ENCODE peak calls at places on chromosomes 3 and 15, in five cellular contexts. L is mammary epithelial cell, B is A549, V is fibroblast of lung, O is cardiac muscle cell. Q is an unnamed sample.

GRCh38 chr15:99105516-99106341 is 849 bp downstream of the SYNM start:
- DNase-seq in L (peak; percentile 75), B (peak; percentile 60), V (peak; percentile 63), O (peak; percentile 72), Q (peak; percentile 56)

GRCh38 chr15:30033763-30034162 is 49.0 kb upstream of the GOLGA8J start:
- DNase-seq in L (no peak), B (no peak), V (no peak), O (no peak), Q (no peak)

GRCh38 chr15:63917588-63918316 is 84.0 kb upstream of the HERC1 start:
- DNase-seq in L (no peak), B (no peak), V (no peak), O (no peak), Q (no peak)

GRCh38 chr3:114846252-114846651 is 300.8 kb downstream of the ZBTB20 start:
- DNase-seq in L (no peak), B (no peak), V (no peak), O (peak; percentile 8), Q (no peak)

GRCh38 chr3:157021679-157022078 is 138.3 kb downstream of the CCNL1 start:
- DNase-seq in L (no peak), B (no peak), V (no peak), O (no peak), Q (no peak)

GRCh38 chr3:51422211-51422610 is 31.1 kb downstream of the RBM15B start:
- DNase-seq in L (no peak), B (no peak), V (no peak), O (no peak), Q (no peak)

GRCh38 chr15:76994001-76994400 is 925 bp upstream of the PSTPIP1 start:
- DNase-seq in L (no peak), B (no peak), V (no peak), O (no peak), Q (peak; percentile 78)

GRCh38 chr3:185677146-185677829 is 91.2 kb downstream of the SENP2 start:
- DNase-seq in L (peak; percentile 96), B (peak; percentile 62), V (peak; percentile 85), O (peak; percentile 69), Q (no peak)

GRCh38 chr3:192501427-192501826 is 225.9 kb downstream of the FGF12 start:
- DNase-seq in L (no peak), B (no peak), V (no peak), O (no peak), Q (no peak)

GRCh38 chr3:115347737-115348136 is 200.6 kb upstream of the ZBTB20 start:
- DNase-seq in L (no peak), B (no peak), V (no peak), O (no peak), Q (no peak)

GRCh38 chr3:118772036-118773030 is 262.3 kb downstream of the IGSF11 start:
- DNase-seq in L (peak; percentile 2), B (no peak), V (peak; percentile 3), O (no peak), Q (no peak)

GRCh38 chr3:71358243-71358642 is 225.3 kb downstream of the FOXP1 start:
- DNase-seq in L (no peak), B (no peak), V (no peak), O (no peak), Q (no peak)

GRCh38 chr3:123723527-123724168 is 138.8 kb upstream of the HACD2 start:
- DNase-seq in L (peak; percentile 66), B (peak; percentile 78), V (peak; percentile 88), O (peak; percentile 86), Q (no peak)

GRCh38 chr15:62104406-62104805 is 37.6 kb downstream of the C2CD4A start:
- DNase-seq in L (no peak), B (no peak), V (no peak), O (no peak), Q (no peak)

DNA sequence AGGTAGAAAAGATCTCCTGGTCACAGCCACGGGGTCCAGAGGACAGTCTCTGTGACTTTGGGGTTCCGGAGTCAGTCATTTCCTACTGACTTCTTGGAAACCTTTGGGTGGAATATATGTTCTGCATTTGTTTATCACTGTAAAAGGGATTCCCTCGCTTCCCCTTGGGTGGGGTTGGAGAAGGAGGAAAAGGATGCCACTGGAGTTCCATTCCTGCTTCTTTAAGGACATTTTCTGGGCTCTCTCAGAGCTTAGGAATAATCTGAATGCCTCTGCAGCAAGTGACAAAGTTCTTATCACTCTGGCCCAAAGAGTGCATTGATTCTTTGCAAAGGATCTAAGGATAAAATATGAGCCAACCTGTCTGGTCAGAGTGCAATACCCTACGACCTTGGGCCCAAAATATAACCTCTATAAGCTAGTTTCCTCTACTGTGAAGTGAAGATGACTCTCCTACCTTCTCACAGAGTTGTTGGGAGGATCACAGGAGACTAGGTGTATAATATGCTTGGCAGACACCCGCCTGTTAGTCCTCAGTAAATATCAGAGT is 17.2 kb downstream of the ARHGEF3 start:
- DNase-seq in L (no peak), B (no peak), V (no peak), O (no peak), Q (no peak)
- TF ChIP-seq CTCF in L (no peak), B (no peak), V (no peak), O (no peak), Q (no peak)

GRCh38 chr15:25812845-25813244 is 50.3 kb downstream of the ATP10A start:
- DNase-seq in L (no peak), B (no peak), V (no peak), O (no peak), Q (no peak)

GRCh38 chr15:25810631-25811077 is 52.5 kb downstream of the ATP10A start:
- DNase-seq in L (no peak), B (no peak), V (no peak), O (peak; percentile 42), Q (no peak)

GRCh38 chr15:25812073-25812472 is 51.1 kb downstream of the ATP10A start:
- DNase-seq in L (no peak), B (no peak), V (no peak), O (no peak), Q (no peak)

GRCh38 chr15:25811481-25811906 is 51.6 kb downstream of the ATP10A start:
- DNase-seq in L (no peak), B (no peak), V (no peak), O (no peak), Q (no peak)

GRCh38 chr15:25810154-25810553 is 53.0 kb downstream of the ATP10A start:
- DNase-seq in L (no peak), B (no peak), V (no peak), O (no peak), Q (no peak)
- H3K4me1 ChIP-seq in L (no peaks in the 10 kb centered on the region), B (peaks cover 3% of the 10 kb centered on the region), V (no peaks in the 10 kb centered on the region), O (peaks cover 6% of the 10 kb centered on the region), Q (no peaks in the 10 kb centered on the region)

DNA sequence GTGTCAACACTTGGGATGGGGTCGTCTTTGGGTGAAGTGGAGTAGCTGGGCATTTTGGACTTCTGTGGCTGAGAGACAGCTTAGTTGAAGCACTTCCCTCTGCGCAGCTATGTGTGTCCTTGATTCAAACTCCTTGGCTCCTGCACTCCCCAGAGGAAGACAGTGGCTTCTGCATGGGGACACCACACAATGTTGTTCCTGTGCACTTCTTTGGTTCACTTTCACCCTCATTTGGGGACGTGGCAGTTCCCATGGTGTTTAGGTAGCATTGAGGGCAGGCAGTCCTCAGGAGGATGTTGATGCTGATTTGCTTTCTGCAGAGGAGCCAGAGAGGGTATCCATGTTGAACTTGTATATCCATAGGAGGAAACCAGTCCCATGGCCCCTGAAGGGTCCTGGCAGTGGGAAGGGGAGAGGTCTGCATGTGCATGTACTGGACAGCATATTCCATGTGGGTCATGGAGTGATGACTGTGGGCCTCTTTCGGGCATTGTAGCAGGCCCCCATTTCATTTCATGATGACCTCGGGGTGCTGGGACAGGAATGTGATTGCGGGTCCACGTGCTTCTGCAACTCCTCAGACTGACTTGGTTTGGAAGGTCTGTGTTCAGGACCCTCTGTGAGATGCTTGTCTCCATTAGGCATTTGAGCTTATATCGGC is 135.4 kb downstream of the SNRPN start:
- DNase-seq in L (no peak), B (no peak), V (no peak), O (no peak), Q (no peak)
- H3K9me3 ChIP-seq in L (peaks cover 56% of the 10 kb centered on the region), B (peaks cover 2% of the 10 kb centered on the region), V (peaks cover 2% of the 10 kb centered on the region), O (no peaks in the 10 kb centered on the region), Q (peaks cover 99% of the 10 kb centered on the region)

DNA sequence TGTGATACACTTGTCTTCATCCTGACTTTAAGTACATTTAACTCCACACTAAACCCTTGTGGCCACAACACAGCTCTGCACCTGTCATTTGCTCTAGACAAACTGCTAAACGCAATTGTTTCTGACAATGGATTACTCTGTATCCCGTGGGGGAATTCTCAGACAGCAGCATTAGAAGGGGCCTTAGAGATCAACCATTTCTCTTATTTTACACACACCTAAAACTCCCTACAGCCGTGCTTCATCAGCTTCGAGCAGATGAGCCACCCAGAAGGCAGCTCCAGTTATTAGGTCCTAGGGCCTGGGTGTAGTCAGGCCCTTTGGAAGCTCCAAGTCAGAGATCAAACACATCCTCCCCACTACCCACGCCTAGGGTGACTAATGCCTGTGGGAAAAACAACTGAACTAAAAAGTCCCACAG is 1.3 kb upstream of the IL12A start:
- DNase-seq in L (peak; percentile 74), B (no peak), V (no peak), O (peak; percentile 11), Q (no peak)
- TF ChIP-seq CTCF in L (peak; percentile 38), B (no peak), V (peak; percentile 15), O (peak; percentile 12), Q (no peak)

DNA sequence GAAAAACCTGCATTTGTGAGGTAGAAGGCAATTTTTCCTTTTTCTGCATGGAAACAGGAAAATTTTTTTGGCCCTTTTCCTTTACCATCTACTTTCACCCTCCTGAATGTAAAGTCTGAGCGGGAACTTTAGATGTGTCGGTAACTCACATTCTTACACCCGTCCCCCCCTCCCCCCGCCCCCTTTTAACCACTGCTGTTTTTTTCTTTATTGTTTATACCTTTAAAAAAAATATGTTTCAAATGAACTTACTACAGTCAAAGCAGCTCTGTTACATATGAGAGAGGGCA is 487 bp upstream of the HES1 start:
- DNase-seq in L (no peak), B (no peak), V (no peak), O (peak; percentile 17), Q (no peak)
- H3K4me1 ChIP-seq in L (peaks cover 65% of the 10 kb centered on the region), B (peaks cover 54% of the 10 kb centered on the region), V (peaks cover 20% of the 10 kb centered on the region), O (peaks cover 37% of the 10 kb centered on the region), Q (peaks cover 59% of the 10 kb centered on the region)

GRCh38 chr15:87582169-87582568 is 674.4 kb downstream of the NTRK3 start:
- DNase-seq in L (no peak), B (no peak), V (no peak), O (no peak), Q (no peak)
- H3K9me3 ChIP-seq in L (no peaks in the 10 kb centered on the region), B (no peaks in the 10 kb centered on the region), V (no peaks in the 10 kb centered on the region), O (no peaks in the 10 kb centered on the region), Q (no peaks in the 10 kb centered on the region)

Q was measured in lower lobe of right lung.